ENCODE peak calls at places on chromosomes 11 and 22, in four cellular contexts. Q is NB4, C is endothelial cell of umbilical vein, M is H54. X is an unnamed sample.

GRCh38 chr22:23305321-23305910 is 125.1 kb downstream of the BCR start:
- DNase-seq in Q (no peak), C (peak; percentile 93), M (peak; percentile 71), X (peak; percentile 80)

GRCh38 chr11:117852309-117852708 is 24.1 kb downstream of the FXYD6 start:
- DNase-seq in Q (no peak), C (no peak), M (no peak), X (no peak)

GRCh38 chr11:126359431-126360048 is 4.1 kb downstream of the ST3GAL4 start:
- DNase-seq in Q (peak; percentile 38), C (no peak), M (no peak), X (peak; percentile 37)

GRCh38 chr11:61054513-61054912 is 47.8 kb upstream of the CD5 start:
- DNase-seq in Q (no peak), M (no peak), C (no peak), X (no peak)

GRCh38 chr22:45783690-45784089 is 112.1 kb downstream of the ATXN10 start:
- DNase-seq in C (no peak), Q (no peak), M (no peak), X (no peak)

GRCh38 chr22:19085233-19086043 is 36.8 kb downstream of the DGCR2 start:
- DNase-seq in M (peak; percentile 38), C (peak; percentile 64), Q (peak; percentile 95), X (peak; percentile 52)

GRCh38 chr11:1074244-1075221 is at the start of gene MUC2:
- DNase-seq in C (no peak), M (no peak), Q (no peak), X (no peak)

GRCh38 chr11:26993965-26994446 is at the start of gene FIBIN:
- DNase-seq in M (no peak), C (no peak), Q (no peak), X (peak; percentile 70)

GRCh38 chr11:2891901-2892214 is 6.3 kb upstream of the CDKN1C start:
- DNase-seq in C (no peak), Q (no peak), M (no peak), X (peak; percentile 30)

GRCh38 chr11:130042093-130042591 is 27.6 kb upstream of the APLP2 start:
- DNase-seq in M (peak; percentile 59), Q (peak; percentile 69), C (peak; percentile 95), X (peak; percentile 99)

GRCh38 chr22:32723632-32724031 is 77.9 kb upstream of the TIMP3 start:
- DNase-seq in M (peak; percentile 47), C (no peak), Q (peak; percentile 96), X (peak; percentile 96)

GRCh38 chr11:115939104-115939503 is 434.9 kb upstream of the CADM1 start:
- DNase-seq in Q (no peak), M (no peak), C (no peak), X (peak; percentile 71)

GRCh38 chr11:108115495-108116140 is 5.7 kb upstream of the ACAT1 start:
- DNase-seq in C (peak; percentile 93), M (peak; percentile 16), Q (no peak), X (peak; percentile 89)

GRCh38 chr11:129237456-129237855 is 45.3 kb upstream of the ARHGAP32 start:
- DNase-seq in M (no peak), C (no peak), Q (no peak), X (no peak)

GRCh38 chr22:36873614-36874308 is 13.0 kb downstream of the NCF4 start:
- DNase-seq in C (peak; percentile 82), M (peak; percentile 21), Q (peak; percentile 66), X (peak; percentile 45)

GRCh38 chr11:45665933-45666647 is 668 bp upstream of the CHST1 start:
- DNase-seq in C (peak; percentile 25), M (peak; percentile 63), Q (peak; percentile 16), X (no peak)

GRCh38 chr11:76424379-76424778 is 20.4 kb upstream of the EMSY start:
- DNase-seq in C (no peak), Q (no peak), M (no peak), X (no peak)

GRCh38 chr11:117117681-117118080 is 19.5 kb upstream of the SIK3 start:
- DNase-seq in M (no peak), C (peak; percentile 64), Q (no peak), X (no peak)

GRCh38 chr11:121082670-121083069 is 18.4 kb upstream of the TECTA start:
- DNase-seq in C (peak; percentile 17), M (no peak), Q (peak; percentile 26), X (peak; percentile 16)

GRCh38 chr11:117604349-117604995 is 192.5 kb downstream of the DSCAML1 start:
- DNase-seq in C (no peak), M (no peak), Q (no peak), X (peak; percentile 32)

GRCh38 chr22:48477031-48477721 is 1350.5 kb downstream of the BRD1 start:
- DNase-seq in Q (no peak), C (no peak), M (no peak), X (no peak)

GRCh38 chr11:80727315-80727714 is 1286.5 kb upstream of the TENM4 start:
- DNase-seq in Q (peak; percentile 5), M (no peak), C (no peak), X (no peak)

GRCh38 chr11:125279680-125280079 is 115.1 kb downstream of the PKNOX2 start:
- DNase-seq in M (no peak), Q (no peak), C (no peak), X (no peak)

GRCh38 chr22:36164621-36165020 is 4.1 kb upstream of the APOL3 start:
- DNase-seq in M (no peak), C (no peak), Q (peak; percentile 10), X (no peak)

GRCh38 chr11:19868281-19868821 is 155.7 kb downstream of the NAV2 start:
- DNase-seq in Q (peak; percentile 2), C (peak; percentile 38), M (peak; percentile 50), X (peak; percentile 65)

GRCh38 chr22:42324991-42325710 is 54.7 kb upstream of the TCF20 start:
- DNase-seq in M (no peak), C (no peak), Q (peak; percentile 50), X (no peak)

GRCh38 chr22:33438273-33438672 is 380.1 kb upstream of the SYN3 start:
- DNase-seq in C (no peak), Q (peak; percentile 78), M (peak; percentile 61), X (peak; percentile 89)

GRCh38 chr22:33492210-33492651 is 428.0 kb downstream of the LARGE1 start:
- DNase-seq in M (no peak), Q (no peak), C (no peak), X (no peak)

GRCh38 chr11:123454060-123454651 is 24.1 kb downstream of the GRAMD1B start:
- DNase-seq in Q (peak; percentile 72), C (peak; percentile 26), M (peak; percentile 27), X (peak; percentile 61)

DNA sequence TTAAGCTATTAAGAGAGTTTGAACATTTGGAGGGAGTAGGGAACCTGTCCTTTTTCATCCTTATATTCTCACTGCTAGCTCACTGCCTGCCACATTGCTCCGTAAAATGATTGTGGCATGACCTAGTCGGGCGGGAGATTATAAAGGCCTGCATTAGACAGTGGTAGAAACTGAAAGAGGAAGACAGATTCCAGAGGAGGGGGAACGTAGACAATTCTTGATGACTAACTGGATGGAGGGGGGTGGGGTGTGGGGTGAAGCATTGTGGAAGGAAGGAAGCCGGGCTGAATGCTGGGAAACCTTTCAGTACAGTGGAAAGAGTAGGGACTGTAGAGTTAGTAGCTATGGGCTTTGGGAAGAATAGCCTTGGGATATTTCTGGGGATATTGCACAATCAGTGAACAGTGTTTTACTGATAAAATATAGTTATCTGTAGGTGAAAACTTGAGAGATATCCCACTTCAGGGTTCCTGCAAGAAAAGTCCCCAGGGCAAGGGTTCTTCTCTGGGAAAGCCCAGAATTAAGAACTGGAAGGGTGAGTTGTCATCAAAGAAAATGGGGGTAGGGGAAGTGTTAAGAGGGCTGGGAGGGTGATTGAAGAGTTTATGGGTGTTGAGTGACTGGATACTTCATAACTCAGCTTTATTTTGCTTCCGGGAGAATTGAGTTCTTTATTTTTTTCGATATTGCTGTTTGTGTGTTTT is 2.1 kb downstream of the MED15 start:
- DNase-seq in C (peak; percentile 91), Q (peak; percentile 91), M (no peak), X (peak; percentile 94)
- TF ChIP-seq POLR2A in C (peak; percentile 18), Q (no peak), M (peak; percentile 22), X (peak; percentile 92)

GRCh38 chr11:65654375-65655349 is 8.1 kb downstream of the RELA start:
- DNase-seq in Q (no peak), M (no peak), C (no peak), X (no peak)
- TF ChIP-seq POLR2A in Q (no peak), M (no peak), C (peak; percentile 59), X (no peak)

DNA sequence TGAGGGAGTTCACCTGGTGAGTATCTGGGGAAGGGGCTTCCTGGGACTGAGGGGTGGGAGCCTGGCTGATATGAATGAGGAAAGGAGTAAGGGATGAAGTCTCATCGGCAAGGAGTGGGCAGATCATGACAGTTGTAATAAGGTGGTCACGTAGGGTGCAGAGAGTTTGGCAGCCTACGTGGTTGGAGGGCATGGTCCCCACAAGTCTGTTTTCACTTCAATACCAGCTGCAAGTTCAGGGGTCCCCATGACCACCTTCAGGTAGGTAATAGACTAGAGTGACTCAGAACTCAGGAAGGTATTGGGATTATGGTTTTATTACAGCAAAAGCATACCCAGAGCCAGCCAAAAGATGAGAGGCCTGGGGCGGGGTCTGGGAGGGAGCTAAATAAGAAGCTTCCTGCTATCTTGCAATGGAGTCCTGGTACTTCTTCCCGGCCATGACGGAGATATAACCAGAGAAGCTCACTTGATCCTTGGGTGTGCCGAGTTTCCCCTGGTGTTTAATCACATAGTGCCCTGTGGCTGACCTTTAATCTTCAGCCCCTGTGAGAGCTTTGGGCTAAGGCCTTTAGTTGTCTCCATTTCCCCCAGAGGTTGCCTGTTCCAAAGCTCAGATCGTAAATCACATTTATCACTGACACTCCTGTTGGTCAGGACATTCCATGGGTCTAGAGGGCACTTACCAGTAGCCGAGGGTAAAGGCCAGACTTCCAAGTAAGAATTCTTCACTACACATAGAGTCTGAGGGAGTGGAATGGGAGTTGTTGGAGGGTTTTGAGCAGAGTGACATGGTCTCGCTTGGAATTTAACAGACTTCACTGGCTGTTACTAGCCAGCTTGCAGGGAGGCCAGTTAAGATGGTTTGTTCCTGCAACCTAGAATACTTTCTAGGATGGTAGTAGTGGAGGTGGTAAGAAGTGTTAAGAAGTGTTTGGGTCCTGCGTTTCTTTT is 9.1 kb downstream of the SLC3A2 start:
- DNase-seq in C (peak; percentile 92), Q (peak; percentile 42), M (no peak), X (peak; percentile 23)
- TF ChIP-seq POLR2A in C (peak; percentile 94), Q (no peak), M (no peak), X (peak; percentile 46)

GRCh38 chr11:34278175-34278574 is 79.6 kb downstream of the ABTB2 start:
- DNase-seq in Q (no peak), C (no peak), M (no peak), X (no peak)
- TF ChIP-seq POLR2A in Q (no peak), C (no peak), M (no peak), X (no peak)

X was measured in IMR-90.